ENCODE peak calls at places on chromosomes 4 and X, in seven cellular contexts. Z is prostate gland; I is left ventricle myocardium inferior; V is WTC11; O is CD8-positive, alpha-beta T cell; L is Peyer's patch; D is lower leg skin. A is an unnamed sample.
A peak's percentile ranks its signal among the peaks of the same experiment; 100 is the strongest.

GRCh38 chrX:45230410-45230809 is 29.7 kb upstream of the DIPK2B start:
- DNase-seq in D (no peak), O (no peak), Z (no peak), V (no peak), I (no peak), L (no peak), A (no peak)

GRCh38 chr4:86855572-86855971 is 6.4 kb upstream of the SLC10A6 start:
- DNase-seq in V (no peak), L (no peak), Z (peak; percentile 11), D (no peak), O (no peak), I (no peak), A (no peak)

GRCh38 chr4:114997596-114997995 is 115.8 kb downstream of the NDST4 start:
- DNase-seq in D (no peak), Z (no peak), O (no peak), L (no peak), V (no peak), I (no peak), A (no peak)

GRCh38 chr4:75142850-75143249 is 209.9 kb downstream of the PARM1 start:
- DNase-seq in L (no peak), D (no peak), V (no peak), Z (no peak), I (no peak), O (no peak), A (no peak)

GRCh38 chr4:70903282-70903603 is 1.1 kb downstream of the MOB1B start:
- DNase-seq in I (no peak), O (no peak), L (no peak), D (no peak), Z (no peak), V (no peak), A (no peak)

GRCh38 chr4:39029752-39030694 is 2.2 kb downstream of the TMEM156 start:
- DNase-seq in V (no peak), Z (no peak), I (no peak), O (no peak), D (no peak), L (peak; percentile 41), A (no peak)

GRCh38 chrX:34578237-34578636 is 78.8 kb downstream of the TMEM47 start:
- DNase-seq in Z (peak; percentile 3), V (no peak), O (no peak), D (no peak), I (no peak), L (no peak), A (no peak)

GRCh38 chrX:42615161-42615563 is 162.8 kb downstream of the PPP1R2C start:
- DNase-seq in D (no peak), L (no peak), O (no peak), Z (no peak), I (no peak), V (peak; percentile 36), A (no peak)

GRCh38 chrX:98405376-98405775 is 1521.7 kb downstream of the RPA4 start:
- DNase-seq in D (no peak), Z (no peak), V (no peak), I (no peak), L (no peak), O (no peak), A (no peak)

GRCh38 chr4:147094228-147094627 is 148.6 kb upstream of the TTC29 start:
- DNase-seq in I (no peak), Z (no peak), O (no peak), V (peak; percentile 23), L (no peak), D (no peak), A (no peak)
- TF ChIP-seq CTCF in I (peak; percentile 50), Z (no peak), O (no peak), V (no peak), L (no peak), D (no peak), A (no peak)

GRCh38 chr4:140332734-140333133 is 40.7 kb upstream of the SCOC start:
- DNase-seq in O (no peak), L (no peak), D (no peak), Z (no peak), V (no peak), I (no peak), A (no peak)

GRCh38 chr4:140335076-140335475 is 38.4 kb upstream of the SCOC start:
- DNase-seq in Z (no peak), I (no peak), O (no peak), V (no peak), L (no peak), D (no peak), A (no peak)

GRCh38 chr4:140331245-140331644 is 42.2 kb upstream of the SCOC start:
- DNase-seq in I (no peak), Z (no peak), V (no peak), O (no peak), L (no peak), D (no peak), A (no peak)

GRCh38 chr4:140330311-140330900 is 43.0 kb upstream of the SCOC start:
- DNase-seq in D (no peak), I (no peak), Z (no peak), V (no peak), L (no peak), O (no peak), A (no peak)

DNA sequence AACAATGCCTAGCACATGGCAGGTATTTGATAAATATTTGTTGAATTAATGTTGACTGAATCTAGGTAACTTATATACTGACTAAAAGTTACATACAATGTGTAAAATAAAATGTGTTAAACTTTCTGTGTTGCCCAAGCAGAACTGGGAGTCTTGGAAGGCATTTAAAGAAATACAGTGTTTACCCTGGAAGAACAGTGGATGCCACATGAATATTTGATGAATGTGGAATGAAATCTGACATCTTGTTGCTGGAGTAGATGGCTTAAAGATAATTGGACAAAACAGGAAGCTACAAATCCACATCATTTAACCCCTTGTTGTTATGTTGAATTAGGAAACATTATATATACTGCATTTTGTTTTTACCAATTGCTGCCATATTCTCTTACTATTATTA is 39.9 kb upstream of the SCOC start:
- DNase-seq in O (no peak), V (no peak), D (no peak), I (no peak), Z (no peak), L (no peak), A (no peak)
- TF ChIP-seq CTCF in O (no peak), V (no peak), D (no peak), I (no peak), Z (no peak), L (no peak), A (no peak)

GRCh38 chrX:102651242-102651967 is at the start of gene GPRASP1:
- DNase-seq in Z (peak; percentile 55), I (peak; percentile 64), L (peak; percentile 63), O (peak; percentile 27), V (peak; percentile 59), D (no peak), A (peak; percentile 44)

GRCh38 chrX:102654696-102655095 is 3.4 kb downstream of the GPRASP1 start:
- DNase-seq in I (peak; percentile 29), Z (no peak), D (no peak), O (no peak), V (no peak), L (no peak), A (no peak)

GRCh38 chrX:102650903-102651241 is 411 bp upstream of the GPRASP1 start:
- DNase-seq in V (no peak), L (no peak), Z (no peak), D (no peak), O (no peak), I (no peak), A (no peak)

DNA sequence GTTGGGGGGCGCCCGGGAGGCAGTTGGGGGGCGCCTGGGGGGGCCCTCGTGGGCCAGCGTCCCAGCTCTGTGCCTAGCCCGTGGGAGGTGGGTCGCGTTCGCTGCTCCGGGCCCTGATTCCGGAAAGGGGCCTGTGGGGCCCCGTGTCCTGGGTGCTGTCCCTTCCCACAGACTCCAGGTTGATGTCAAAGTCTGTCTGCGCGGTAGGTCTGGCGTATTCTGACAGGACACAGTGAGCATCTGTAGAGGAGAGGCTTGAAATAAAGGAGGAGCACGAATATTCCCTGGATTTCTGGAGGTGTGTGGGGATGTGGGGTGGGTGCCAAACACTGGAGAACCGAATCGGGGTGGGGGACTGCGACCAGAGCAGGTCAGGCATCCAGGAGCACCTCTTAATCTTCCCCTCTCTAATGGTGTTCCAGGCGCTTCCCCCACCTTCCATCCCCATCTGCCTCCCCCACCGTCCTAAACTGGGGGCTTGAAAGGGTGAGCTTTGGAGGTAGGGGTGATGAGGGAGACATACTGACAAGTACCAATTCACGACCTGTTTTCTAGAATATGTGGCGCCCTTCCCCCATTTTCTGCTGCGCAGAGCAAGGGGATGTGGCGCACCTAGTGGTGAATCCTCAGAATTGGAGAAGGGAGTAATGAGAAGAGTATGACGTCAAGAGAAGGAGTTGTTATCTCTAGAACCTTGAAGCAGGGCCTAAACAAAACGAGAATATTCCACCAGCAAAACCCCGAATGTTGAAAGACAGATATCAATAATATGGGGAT is 873 bp downstream of the GPRASP1 start:
- DNase-seq in Z (peak; percentile 22), V (peak; percentile 35), L (peak; percentile 48), I (no peak), D (no peak), O (peak; percentile 26), A (no peak)
- TF ChIP-seq CTCF in Z (no peak), V (peak; percentile 12), L (no peak), I (peak; percentile 64), D (no peak), O (peak; percentile 49), A (no peak)

GRCh38 chr4:80081566-80081965 is 8.5 kb upstream of the ANTXR2 start:
- DNase-seq in I (no peak), V (no peak), O (no peak), L (no peak), Z (no peak), D (no peak), A (no peak)
- TF ChIP-seq CTCF in I (no peak), V (no peak), O (no peak), L (no peak), Z (no peak), D (no peak), A (no peak)

DNA sequence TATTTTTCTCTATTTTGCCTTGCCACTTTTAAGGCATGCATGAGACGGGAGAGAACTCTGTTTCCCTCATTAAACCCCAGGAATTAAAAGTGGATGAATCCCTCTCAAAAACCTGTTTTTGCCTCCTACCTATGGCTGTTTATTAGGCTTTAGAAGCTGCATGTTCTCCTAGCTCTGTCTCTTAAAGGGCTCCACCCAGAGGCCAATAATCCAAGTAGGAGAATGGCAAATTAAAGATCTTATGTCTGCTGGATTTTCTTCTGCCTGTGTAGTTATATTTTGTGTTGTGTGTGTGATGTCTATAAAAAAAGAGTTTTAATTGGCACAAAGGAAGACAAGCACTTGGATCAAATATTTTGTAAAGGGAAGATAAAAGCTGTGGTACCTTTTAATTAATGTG is 32.4 kb downstream of the MAGEC1 start:
- DNase-seq in Z (no peak), L (no peak), V (no peak), D (no peak), O (no peak), I (no peak), A (no peak)
- TF ChIP-seq CTCF in Z (no peak), L (no peak), V (no peak), D (no peak), O (no peak), I (no peak), A (no peak)